ENCODE peak calls at places on chromosomes 16 and 17, in seven cellular contexts. A is CD8-positive, alpha-beta T cell; G is cardiac muscle cell; W is CD8-positive, alpha-beta memory T cell; F is SK-N-SH; N is adipocyte; L is right atrium auricular region. O is an unnamed sample. For H3K4me1, the result is how much of the 10 kb centered on the place peaks cover.

GRCh38 chr17:71334041-71334781 is 786.6 kb upstream of the SOX9 start:
- DNase-seq in A (no peak), W (no peak), F (no peak), L (no peak), G (no peak), N (no peak), O (no peak)

GRCh38 chr17:76654408-76654807 is 10.9 kb upstream of the ST6GALNAC1 start:
- DNase-seq in A (no peak), F (no peak), L (no peak), W (no peak), G (peak), N (no peak), O (no peak)

GRCh38 chr16:65122974-65123845 is 1.3 kb upstream of the CDH11 start:
- DNase-seq in A (no peak), L (peak), N (peak), G (peak), F (peak), W (no peak), O (peak)

GRCh38 chr16:23539984-23540816 is 16.9 kb downstream of the EARS2 start:
- DNase-seq in N (no peak), F (no peak), W (no peak), L (no peak), G (no peak), A (no peak), O (no peak)

GRCh38 chr17:65545708-65546523 is 15.5 kb downstream of the AXIN2 start:
- DNase-seq in F (no peak), N (no peak), W (no peak), G (no peak), L (no peak), A (no peak), O (no peak)

GRCh38 chr17:31310260-31310659 is 3.6 kb downstream of the EVI2B start:
- DNase-seq in A (peak), N (no peak), F (no peak), L (no peak), W (peak), G (no peak), O (no peak)

GRCh38 chr16:30767767-30768465 is 5.8 kb downstream of the RNF40 start:
- DNase-seq in A (no peak), L (no peak), G (no peak), N (no peak), W (peak), F (no peak), O (peak)

GRCh38 chr17:16872836-16873653 is 98.9 kb downstream of the TNFRSF13B start:
- DNase-seq in L (no peak), F (peak), N (peak), G (peak), W (no peak), A (no peak), O (no peak)

GRCh38 chr16:4994719-4995434 is 36.7 kb downstream of the SEC14L5 start:
- DNase-seq in F (no peak), L (no peak), W (no peak), G (no peak), N (peak), A (no peak), O (no peak)

GRCh38 chr17:79073016-79073705 is 1.5 kb upstream of the ENGASE start:
- DNase-seq in A (no peak), G (no peak), W (no peak), N (no peak), L (no peak), F (no peak), O (no peak)

GRCh38 chr17:21034350-21035235 is 8.2 kb downstream of the USP22 start:
- DNase-seq in F (no peak), A (no peak), W (no peak), G (peak), N (no peak), L (no peak), O (no peak)

GRCh38 chr17:64775701-64776570 is 113.8 kb upstream of the SMURF2 start:
- DNase-seq in A (no peak), F (no peak), N (no peak), G (no peak), W (no peak), L (peak), O (no peak)

GRCh38 chr17:491086-492014 is 138.7 kb upstream of the RPH3AL start:
- DNase-seq in L (peak), A (no peak), G (peak), N (peak), W (peak), F (peak), O (no peak)

GRCh38 chr17:62164712-62165377 is 99.8 kb upstream of the MED13 start:
- DNase-seq in W (no peak), G (no peak), L (no peak), N (peak), F (no peak), A (no peak), O (no peak)

GRCh38 chr17:27379863-27380533 is 76.2 kb upstream of the KSR1 start:
- DNase-seq in N (peak), W (no peak), A (no peak), G (peak), F (peak), L (no peak), O (no peak)

GRCh38 chr17:41547378-41547841 is 19.3 kb upstream of the KRT19 start:
- DNase-seq in G (peak), L (no peak), W (no peak), N (no peak), A (no peak), F (no peak), O (no peak)

GRCh38 chr17:73320601-73321264 is 8.9 kb upstream of the CDC42EP4 start:
- DNase-seq in F (peak), L (no peak), N (peak), A (no peak), W (no peak), G (no peak), O (no peak)

GRCh38 chr16:78230832-78231231 is 131.4 kb downstream of the WWOX start:
- DNase-seq in A (no peak), F (no peak), L (no peak), G (peak), W (no peak), N (no peak), O (no peak)

GRCh38 chr17:29582767-29583166 is 6.7 kb downstream of the GIT1 start:
- DNase-seq in N (no peak), L (no peak), F (no peak), W (no peak), A (no peak), G (no peak), O (no peak)

DNA sequence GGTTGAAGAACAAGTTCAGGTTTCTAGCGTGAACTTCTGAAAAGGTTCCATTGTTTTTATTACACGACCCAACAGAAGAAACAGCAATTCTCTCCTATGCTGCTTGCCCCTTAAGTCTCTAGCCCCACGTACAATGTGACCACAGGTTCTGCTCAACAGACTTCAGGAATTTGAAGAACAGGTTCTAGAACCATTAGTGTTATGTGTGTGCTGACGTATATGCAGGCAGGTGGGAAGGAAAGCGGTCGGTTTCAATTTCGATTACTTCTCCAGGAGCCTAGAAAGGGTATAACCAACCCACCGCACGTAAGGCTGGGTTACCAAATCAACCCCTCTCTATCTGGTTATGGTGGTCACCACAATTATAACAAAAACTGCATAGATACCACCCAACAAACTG is 39.4 kb downstream of the XPO6 start:
- DNase-seq in F (no peak), A (no peak), N (no peak), L (no peak), W (no peak), G (no peak), O (no peak)
- H3K4me3 ChIP-seq in F (no peak), A (no peak), N (no peak), L (no peak), W (no peak), G (no peak), O (no peak)

GRCh38 chr17:75163074-75163473 is 8.8 kb upstream of the JPT1 start:
- DNase-seq in G (no peak), W (no peak), A (no peak), N (no peak), F (no peak), L (no peak), O (peak)

GRCh38 chr17:75160211-75160610 is 5.9 kb upstream of the JPT1 start:
- DNase-seq in G (no peak), W (no peak), A (no peak), L (no peak), N (no peak), F (no peak), O (no peak)

GRCh38 chr17:75155191-75155601 is 884 bp upstream of the JPT1 start:
- DNase-seq in W (no peak), F (no peak), G (no peak), N (no peak), L (no peak), A (no peak), O (peak)

GRCh38 chr17:75154195-75155106 is at the start of gene JPT1:
- DNase-seq in A (peak), W (peak), G (peak), L (peak), F (peak), N (peak), O (peak)

GRCh38 chr17:75159196-75160031 is 5.1 kb upstream of the JPT1 start:
- DNase-seq in A (no peak), F (no peak), N (peak), W (no peak), L (no peak), G (peak), O (peak)
- H3K4me1 ChIP-seq in A (under half), F (under half), N (under half), W (under half), L (under half), G (under half), O (under half)

GRCh38 chr17:19361975-19362292 is 589 bp downstream of the B9D1 start:
- DNase-seq in N (no peak), F (no peak), L (no peak), A (no peak), G (no peak), W (no peak), O (no peak)

GRCh38 chr17:19363114-19363438 is 553 bp upstream of the B9D1 start:
- DNase-seq in N (no peak), A (no peak), W (no peak), L (no peak), F (no peak), G (no peak), O (peak)

GRCh38 chr17:19361326-19361725 is 1.2 kb downstream of the B9D1 start:
- DNase-seq in G (no peak), L (no peak), N (no peak), A (no peak), W (no peak), F (no peak), O (peak)

GRCh38 chr17:19363460-19364035 is 1.0 kb upstream of the B9D1 start:
- DNase-seq in L (no peak), G (no peak), W (no peak), A (no peak), N (no peak), F (no peak), O (peak)

GRCh38 chr17:19362293-19363113 is at the start of gene B9D1:
- DNase-seq in L (peak), A (peak), G (peak), N (peak), W (peak), F (peak), O (peak)
- H3K4me3 ChIP-seq in L (peak), A (peak), G (peak), N (peak), W (peak), F (peak), O (peak)

GRCh38 chr16:87949071-87949744 is 2.0 kb upstream of the BANP start:
- DNase-seq in F (no peak), G (no peak), W (no peak), N (no peak), A (no peak), L (no peak), O (no peak)
- H3K4me1 ChIP-seq in F (under half), G (under half), W (under half), N (under half), A (under half), L (under half), O (under half)

GRCh38 chr17:75315541-75316243 is 26.5 kb upstream of the SLC25A19 start:
- DNase-seq in F (no peak), A (no peak), L (no peak), W (no peak), N (no peak), G (no peak), O (no peak)
- H3K4me3 ChIP-seq in F (no peak), A (no peak), L (no peak), W (no peak), N (no peak), G (no peak), O (no peak)

O was measured in RWPE2.